ENCODE peak calls at places on chromosomes 13 and 19, in ten cellular contexts. V is cardiac muscle cell, Y is lower leg skin, H is heart left ventricle, B is fibroblast of the aortic adventitia, R is sigmoid colon, I is tibial nerve, U is GM13976, D is H9, L is AG09309. X is an unnamed sample.

GRCh38 chr13:106799731-106800335 is 231.9 kb upstream of the ARGLU1 start:
- DNase-seq in Y (no peak), B (no peak), L (no peak), H (no peak), V (no peak), I (no peak), U (no peak), R (no peak), D (no peak), X (no peak)

GRCh38 chr13:75101997-75102720 is 379.8 kb downstream of the TBC1D4 start:
- DNase-seq in B (peak; percentile 4), U (no peak), I (no peak), D (peak; percentile 39), R (no peak), V (peak; percentile 8), L (no peak), Y (no peak), H (no peak), X (no peak)

GRCh38 chr13:98349731-98350305 is 172.7 kb upstream of the RNF113B start:
- DNase-seq in I (no peak), B (no peak), U (peak; percentile 33), D (peak; percentile 80), R (no peak), Y (peak; percentile 74), H (peak; percentile 11), V (peak; percentile 57), L (no peak), X (no peak)

GRCh38 chr19:5727453-5728050 is 7.1 kb downstream of the CATSPERD start:
- DNase-seq in Y (no peak), V (no peak), U (no peak), R (no peak), I (no peak), H (no peak), D (no peak), B (no peak), L (no peak), X (no peak)

GRCh38 chr13:102355251-102355650 is 46.6 kb downstream of the FGF14 start:
- DNase-seq in Y (no peak), B (no peak), R (no peak), H (no peak), U (no peak), D (no peak), V (no peak), I (no peak), L (no peak), X (no peak)

GRCh38 chr13:107573184-107573583 is 642.2 kb downstream of the LIG4 start:
- DNase-seq in R (no peak), U (no peak), D (no peak), I (no peak), L (no peak), Y (no peak), H (no peak), V (no peak), B (no peak), X (no peak)

GRCh38 chr13:101917475-101917810 is 465.0 kb downstream of the ITGBL1 start:
- DNase-seq in V (no peak), B (no peak), D (peak; percentile 42), U (no peak), L (no peak), H (no peak), R (no peak), I (no peak), Y (no peak), X (no peak)

GRCh38 chr13:73945871-73946270 is 188.3 kb downstream of the KLF12 start:
- DNase-seq in D (no peak), V (peak; percentile 4), H (peak; percentile 46), I (no peak), L (no peak), B (peak; percentile 45), Y (no peak), R (peak; percentile 77), U (no peak), X (no peak)

GRCh38 chr19:47018923-47019322 is 714 bp upstream of the NPAS1 start:
- DNase-seq in L (no peak), I (no peak), Y (no peak), D (no peak), U (no peak), R (no peak), V (no peak), B (no peak), H (no peak), X (no peak)

GRCh38 chr13:78806457-78806856 is 147.5 kb upstream of the OBI1 start:
- DNase-seq in V (no peak), R (no peak), L (no peak), Y (no peak), I (no peak), H (no peak), B (no peak), U (no peak), D (no peak), X (no peak)
- TF ChIP-seq CTCF in V (peak; percentile 21), R (no peak), L (no peak), Y (no peak), I (no peak), H (no peak), B (peak; percentile 44), U (peak; percentile 29), D (peak; percentile 66), X (no peak)

GRCh38 chr13:50801087-50801931 is 42.2 kb downstream of the DLEU7 start:
- DNase-seq in H (peak; percentile 73), B (peak; percentile 89), L (peak; percentile 49), R (no peak), V (peak; percentile 80), I (peak; percentile 56), U (peak; percentile 43), Y (no peak), D (peak; percentile 64), X (peak; percentile 44)

GRCh38 chr13:50810468-50810867 is 33.0 kb downstream of the DLEU7 start:
- DNase-seq in B (no peak), U (no peak), D (no peak), H (no peak), R (no peak), I (no peak), Y (no peak), V (no peak), L (no peak), X (no peak)

GRCh38 chr13:50809133-50810090 is 34.1 kb downstream of the DLEU7 start:
- DNase-seq in U (no peak), L (peak; percentile 24), D (no peak), R (no peak), V (no peak), H (no peak), Y (no peak), B (no peak), I (no peak), X (no peak)

GRCh38 chr13:50810998-50811397 is 32.5 kb downstream of the DLEU7 start:
- DNase-seq in B (no peak), L (no peak), D (no peak), I (no peak), U (peak; percentile 19), H (no peak), V (no peak), R (no peak), Y (no peak), X (no peak)

DNA sequence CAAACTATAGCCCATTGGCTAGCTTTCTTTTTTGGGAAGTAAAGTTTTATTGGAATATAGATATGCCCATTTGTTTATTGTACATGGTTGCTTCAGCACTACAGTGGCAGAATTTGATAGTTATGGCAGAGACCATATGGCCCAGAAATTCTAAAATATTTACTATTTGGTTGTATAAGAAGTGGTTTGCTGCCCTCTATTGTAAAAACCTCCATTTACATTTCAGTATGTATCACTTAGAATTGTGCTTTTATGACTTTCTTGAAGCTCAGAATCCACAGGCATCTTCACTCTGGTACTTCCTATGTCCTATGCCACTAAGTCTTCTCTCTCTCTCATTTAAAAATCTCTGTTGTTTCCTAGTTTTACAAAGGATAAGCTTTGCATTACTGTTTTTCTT is 37.7 kb downstream of the DLEU7 start:
- DNase-seq in Y (no peak), R (no peak), H (no peak), U (no peak), V (no peak), D (no peak), B (peak; percentile 16), I (no peak), L (no peak), X (no peak)
- TF ChIP-seq CTCF in Y (no peak), R (no peak), H (no peak), U (no peak), V (peak; percentile 7), D (peak; percentile 33), B (no peak), I (no peak), L (peak; percentile 9), X (no peak)

GRCh38 chr13:113026391-113026910 is 57.4 kb downstream of the MCF2L start:
- DNase-seq in I (no peak), H (no peak), Y (no peak), D (no peak), L (no peak), B (no peak), U (no peak), R (no peak), V (no peak), X (no peak)
- TF ChIP-seq CTCF in I (no peak), H (no peak), Y (no peak), D (no peak), L (no peak), B (no peak), U (no peak), R (no peak), V (no peak), X (no peak)

GRCh38 chr19:8148410-8149231 is 771 bp downstream of the FBN3 start:
- DNase-seq in V (peak; percentile 67), L (no peak), B (no peak), R (no peak), D (peak; percentile 94), Y (no peak), H (no peak), I (no peak), U (no peak), X (no peak)

GRCh38 chr19:8148088-8148409 is 1.3 kb downstream of the FBN3 start:
- DNase-seq in R (no peak), D (no peak), I (no peak), U (no peak), Y (no peak), B (no peak), V (no peak), L (no peak), H (no peak), X (no peak)

GRCh38 chr19:8147579-8147978 is 1.8 kb downstream of the FBN3 start:
- DNase-seq in Y (no peak), B (no peak), D (no peak), R (no peak), H (no peak), L (no peak), I (no peak), V (no peak), U (no peak), X (peak; percentile 47)

GRCh38 chr19:8145969-8146368 is 3.4 kb downstream of the FBN3 start:
- DNase-seq in H (no peak), R (no peak), L (no peak), D (peak; percentile 89), U (no peak), B (no peak), I (no peak), Y (no peak), V (no peak), X (no peak)

DNA sequence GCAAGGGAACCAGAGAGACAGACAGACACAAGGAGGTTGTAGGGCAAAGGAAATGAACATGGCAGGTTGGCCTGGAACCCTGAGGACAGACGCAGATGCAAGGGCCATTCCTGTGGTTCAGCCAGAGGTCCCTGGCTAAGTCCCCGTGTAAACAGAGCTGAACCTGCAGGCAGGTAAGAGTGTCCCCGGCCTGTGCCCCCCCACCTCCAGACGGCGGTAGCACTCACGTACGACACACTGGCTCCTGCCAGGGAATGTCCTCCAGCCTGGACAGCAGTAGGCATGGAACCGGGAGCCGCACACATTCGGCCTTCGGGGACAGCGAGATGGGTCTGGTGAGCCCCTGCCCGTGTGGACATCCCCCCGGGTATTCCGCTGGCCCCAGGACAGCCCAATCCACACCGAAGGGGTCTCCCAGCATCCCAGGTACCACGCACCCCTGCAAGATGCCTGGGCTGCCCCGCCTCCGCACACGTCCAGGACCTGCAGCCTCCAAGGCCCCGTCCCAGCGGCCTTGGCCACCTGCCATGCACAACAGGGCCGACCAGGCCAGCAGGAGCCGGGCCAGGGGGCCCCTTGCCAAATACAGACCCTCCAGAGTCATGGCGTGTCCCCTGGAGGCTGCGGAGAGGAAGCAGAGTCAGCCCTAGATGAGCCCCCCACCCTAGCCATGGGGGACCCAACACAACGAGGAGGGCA is 2.4 kb downstream of the FBN3 start:
- DNase-seq in U (no peak), V (no peak), I (no peak), H (no peak), Y (no peak), D (no peak), R (no peak), B (no peak), L (no peak), X (no peak)
- TF ChIP-seq CTCF in U (no peak), V (no peak), I (no peak), H (no peak), Y (no peak), D (no peak), R (no peak), B (no peak), L (no peak), X (no peak)

X was measured in left lung.